ENCODE peak calls at places on chromosomes 5 and 9, in nine cellular contexts. One of them, this sample, is unnamed.

GRCh38 chr5:131068893-131069643 is 96.0 kb downstream of the HINT1 start:
- DNase-seq in left ventricle myocardium inferior: no peak
- DNase-seq in CD8-positive, alpha-beta T cell: peak
- DNase-seq in fibroblast of the aortic adventitia: no peak
- DNase-seq in WERI-Rb-1: no peak
- DNase-seq in upper lobe of right lung: no peak
- DNase-seq in stomach: no peak
- DNase-seq in AG09319: no peak
- DNase-seq in chondrocyte: no peak
- DNase-seq in this sample: no peak

GRCh38 chr9:121819511-121820231 is 168.2 kb downstream of the DAB2IP start:
- DNase-seq in left ventricle myocardium inferior: no peak
- DNase-seq in CD8-positive, alpha-beta T cell: no peak
- DNase-seq in fibroblast of the aortic adventitia: no peak
- DNase-seq in WERI-Rb-1: no peak
- DNase-seq in upper lobe of right lung: no peak
- DNase-seq in stomach: no peak
- DNase-seq in AG09319: no peak
- DNase-seq in chondrocyte: no peak
- DNase-seq in this sample: peak

GRCh38 chr5:127012933-127013332 is 17.4 kb downstream of the MARCHF3 start:
- DNase-seq in left ventricle myocardium inferior: no peak
- DNase-seq in CD8-positive, alpha-beta T cell: no peak
- DNase-seq in fibroblast of the aortic adventitia: peak
- DNase-seq in WERI-Rb-1: no peak
- DNase-seq in upper lobe of right lung: no peak
- DNase-seq in stomach: no peak
- DNase-seq in AG09319: no peak
- DNase-seq in chondrocyte: no peak
- DNase-seq in this sample: no peak

GRCh38 chr5:154779105-154779504 is 23.9 kb downstream of the LARP1 start:
- DNase-seq in left ventricle myocardium inferior: no peak
- DNase-seq in CD8-positive, alpha-beta T cell: no peak
- DNase-seq in fibroblast of the aortic adventitia: peak
- DNase-seq in WERI-Rb-1: peak
- DNase-seq in upper lobe of right lung: no peak
- DNase-seq in stomach: no peak
- DNase-seq in AG09319: peak
- DNase-seq in chondrocyte: no peak
- DNase-seq in this sample: no peak

GRCh38 chr5:56476487-56476856 is 243.3 kb upstream of the ANKRD55 start:
- DNase-seq in left ventricle myocardium inferior: no peak
- DNase-seq in CD8-positive, alpha-beta T cell: no peak
- DNase-seq in fibroblast of the aortic adventitia: no peak
- DNase-seq in WERI-Rb-1: no peak
- DNase-seq in upper lobe of right lung: no peak
- DNase-seq in stomach: no peak
- DNase-seq in AG09319: no peak
- DNase-seq in chondrocyte: no peak
- DNase-seq in this sample: no peak

GRCh38 chr9:129702563-129702962 is 37.1 kb downstream of the PRRX2 start:
- DNase-seq in left ventricle myocardium inferior: no peak
- DNase-seq in CD8-positive, alpha-beta T cell: no peak
- DNase-seq in fibroblast of the aortic adventitia: peak
- DNase-seq in WERI-Rb-1: no peak
- DNase-seq in upper lobe of right lung: peak
- DNase-seq in stomach: peak
- DNase-seq in AG09319: peak
- DNase-seq in chondrocyte: no peak
- DNase-seq in this sample: no peak

GRCh38 chr5:38130346-38130745 is 128.0 kb upstream of the EGFLAM start:
- DNase-seq in left ventricle myocardium inferior: no peak
- DNase-seq in CD8-positive, alpha-beta T cell: no peak
- DNase-seq in fibroblast of the aortic adventitia: no peak
- DNase-seq in WERI-Rb-1: no peak
- DNase-seq in upper lobe of right lung: no peak
- DNase-seq in stomach: no peak
- DNase-seq in AG09319: no peak
- DNase-seq in chondrocyte: no peak
- DNase-seq in this sample: no peak

GRCh38 chr5:2123874-2124273 is 241.1 kb upstream of the IRX4 start:
- DNase-seq in left ventricle myocardium inferior: no peak
- DNase-seq in CD8-positive, alpha-beta T cell: no peak
- DNase-seq in fibroblast of the aortic adventitia: no peak
- DNase-seq in WERI-Rb-1: no peak
- DNase-seq in upper lobe of right lung: no peak
- DNase-seq in stomach: no peak
- DNase-seq in AG09319: no peak
- DNase-seq in chondrocyte: no peak
- DNase-seq in this sample: no peak

GRCh38 chr9:87267251-87267679 is 230.4 kb upstream of the DAPK1 start:
- DNase-seq in left ventricle myocardium inferior: no peak
- DNase-seq in CD8-positive, alpha-beta T cell: no peak
- DNase-seq in fibroblast of the aortic adventitia: no peak
- DNase-seq in WERI-Rb-1: no peak
- DNase-seq in upper lobe of right lung: no peak
- DNase-seq in stomach: no peak
- DNase-seq in AG09319: peak
- DNase-seq in chondrocyte: no peak
- DNase-seq in this sample: no peak

GRCh38 chr9:107727113-107727780 is 237.7 kb upstream of the KLF4 start:
- DNase-seq in left ventricle myocardium inferior: no peak
- DNase-seq in CD8-positive, alpha-beta T cell: no peak
- DNase-seq in fibroblast of the aortic adventitia: peak
- DNase-seq in WERI-Rb-1: no peak
- DNase-seq in upper lobe of right lung: no peak
- DNase-seq in stomach: no peak
- DNase-seq in AG09319: no peak
- DNase-seq in chondrocyte: no peak
- DNase-seq in this sample: no peak

GRCh38 chr5:125415126-125415525 is 668.7 kb upstream of the ZNF608 start:
- DNase-seq in left ventricle myocardium inferior: no peak
- DNase-seq in CD8-positive, alpha-beta T cell: no peak
- DNase-seq in fibroblast of the aortic adventitia: no peak
- DNase-seq in WERI-Rb-1: peak
- DNase-seq in upper lobe of right lung: no peak
- DNase-seq in stomach: no peak
- DNase-seq in AG09319: no peak
- DNase-seq in chondrocyte: no peak
- DNase-seq in this sample: no peak

GRCh38 chr5:42715791-42716190 is 40.8 kb upstream of the CCDC152 start:
- DNase-seq in left ventricle myocardium inferior: no peak
- DNase-seq in CD8-positive, alpha-beta T cell: no peak
- DNase-seq in fibroblast of the aortic adventitia: no peak
- DNase-seq in WERI-Rb-1: no peak
- DNase-seq in upper lobe of right lung: no peak
- DNase-seq in stomach: no peak
- DNase-seq in AG09319: no peak
- DNase-seq in chondrocyte: no peak
- DNase-seq in this sample: peak

DNA sequence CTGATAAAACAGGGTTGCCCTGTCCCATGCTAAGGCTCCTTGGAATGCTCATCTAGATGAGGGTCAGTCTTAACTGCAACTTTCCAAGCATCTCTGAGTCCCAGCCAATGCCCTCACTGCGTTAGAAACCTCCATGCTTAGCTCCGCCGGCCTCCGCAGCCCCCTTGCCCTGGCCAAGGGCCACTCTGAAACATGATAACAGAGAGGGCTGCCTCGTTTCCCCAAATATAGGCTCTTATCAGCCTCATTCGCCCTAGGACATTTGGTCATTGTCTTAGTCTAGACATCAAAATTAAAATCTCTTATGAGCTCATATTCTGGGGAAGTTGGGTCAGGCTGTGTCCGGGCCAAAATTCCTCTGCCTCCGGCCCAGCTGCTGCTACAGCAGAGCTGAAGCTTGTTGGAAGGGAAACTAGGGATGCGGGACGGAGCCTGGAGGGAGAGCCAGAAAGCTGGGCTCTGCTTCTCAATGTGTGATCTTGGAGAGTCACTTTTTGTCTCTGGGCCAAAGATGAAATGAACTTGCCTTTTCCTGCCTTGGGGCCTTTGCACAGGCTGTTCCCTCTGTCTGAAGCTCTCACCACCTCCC is 191.2 kb downstream of the RGS3 start:
- DNase-seq in left ventricle myocardium inferior: peak
- DNase-seq in CD8-positive, alpha-beta T cell: no peak
- DNase-seq in fibroblast of the aortic adventitia: peak
- DNase-seq in WERI-Rb-1: no peak
- DNase-seq in upper lobe of right lung: peak
- DNase-seq in stomach: no peak
- DNase-seq in AG09319: peak
- DNase-seq in chondrocyte: no peak
- DNase-seq in this sample: no peak
- TF ChIP-seq CTCF in left ventricle myocardium inferior: no peak
- TF ChIP-seq CTCF in CD8-positive, alpha-beta T cell: no peak
- TF ChIP-seq CTCF in fibroblast of the aortic adventitia: no peak
- TF ChIP-seq CTCF in WERI-Rb-1: no peak
- TF ChIP-seq CTCF in upper lobe of right lung: no peak
- TF ChIP-seq CTCF in stomach: no peak
- TF ChIP-seq CTCF in AG09319: no peak
- TF ChIP-seq CTCF in chondrocyte: no peak
- TF ChIP-seq CTCF in this sample: no peak

DNA sequence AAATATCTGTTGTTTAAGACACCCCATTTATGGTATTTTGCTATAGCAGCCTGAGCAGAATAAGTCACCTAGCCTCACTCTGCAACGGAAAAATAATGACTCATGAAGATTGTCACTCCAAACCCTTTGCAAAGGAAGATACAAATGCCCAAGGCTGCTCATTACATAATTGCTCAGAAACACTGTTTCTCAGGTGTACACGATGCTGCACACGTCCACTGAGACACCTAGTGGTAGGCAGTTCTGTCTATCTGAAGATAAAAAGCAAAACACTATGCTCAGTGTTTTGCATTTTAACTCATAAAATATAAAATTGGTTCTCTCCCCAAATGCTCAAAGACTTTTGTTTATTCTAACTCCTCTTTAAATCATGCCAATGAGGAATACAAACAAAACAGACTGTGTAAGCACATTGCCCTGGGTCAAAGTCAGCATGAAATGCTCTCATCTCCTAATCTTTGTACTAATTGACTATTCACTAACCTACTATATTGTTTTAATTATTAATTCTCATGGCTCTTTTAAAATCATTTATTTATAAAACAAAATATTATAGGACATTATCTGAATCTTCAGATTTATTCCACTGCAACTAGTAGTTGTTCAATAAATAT is 7.7 kb upstream of the TSLP start:
- DNase-seq in left ventricle myocardium inferior: no peak
- DNase-seq in CD8-positive, alpha-beta T cell: no peak
- DNase-seq in fibroblast of the aortic adventitia: peak
- DNase-seq in WERI-Rb-1: no peak
- DNase-seq in upper lobe of right lung: no peak
- DNase-seq in stomach: no peak
- DNase-seq in AG09319: no peak
- DNase-seq in chondrocyte: no peak
- DNase-seq in this sample: no peak
- TF ChIP-seq CTCF in left ventricle myocardium inferior: peak
- TF ChIP-seq CTCF in CD8-positive, alpha-beta T cell: no peak
- TF ChIP-seq CTCF in fibroblast of the aortic adventitia: peak
- TF ChIP-seq CTCF in WERI-Rb-1: peak
- TF ChIP-seq CTCF in upper lobe of right lung: peak
- TF ChIP-seq CTCF in stomach: peak
- TF ChIP-seq CTCF in AG09319: peak
- TF ChIP-seq CTCF in chondrocyte: peak
- TF ChIP-seq CTCF in this sample: peak

GRCh38 chr5:103232393-103232999 is 26.1 kb upstream of the MACIR start:
- DNase-seq in left ventricle myocardium inferior: no peak
- DNase-seq in CD8-positive, alpha-beta T cell: peak
- DNase-seq in fibroblast of the aortic adventitia: peak
- DNase-seq in WERI-Rb-1: no peak
- DNase-seq in upper lobe of right lung: no peak
- DNase-seq in stomach: no peak
- DNase-seq in AG09319: no peak
- DNase-seq in chondrocyte: no peak
- DNase-seq in this sample: no peak
- TF ChIP-seq CTCF in left ventricle myocardium inferior: peak
- TF ChIP-seq CTCF in CD8-positive, alpha-beta T cell: peak
- TF ChIP-seq CTCF in fibroblast of the aortic adventitia: peak
- TF ChIP-seq CTCF in WERI-Rb-1: peak
- TF ChIP-seq CTCF in upper lobe of right lung: peak
- TF ChIP-seq CTCF in stomach: peak
- TF ChIP-seq CTCF in AG09319: peak
- TF ChIP-seq CTCF in chondrocyte: peak
- TF ChIP-seq CTCF in this sample: peak

DNA sequence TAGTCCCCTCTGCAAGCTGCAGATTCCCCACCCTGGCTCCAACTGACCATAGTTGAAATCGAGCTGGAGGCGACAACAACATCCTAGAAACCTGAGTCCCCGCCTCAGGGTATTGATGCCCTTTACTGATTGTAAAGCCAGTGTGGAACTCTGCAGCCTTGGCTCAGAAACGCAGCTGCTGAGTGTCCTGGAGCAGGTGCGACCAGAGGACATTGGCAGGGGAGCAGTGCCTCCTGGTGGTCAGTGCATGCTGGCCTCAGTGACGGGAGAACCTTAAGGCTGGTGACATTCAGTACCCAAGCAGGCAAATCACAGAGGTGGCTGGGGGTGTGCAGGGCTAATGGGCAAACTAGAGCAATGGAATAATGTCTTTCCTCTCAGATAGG is 20.4 kb upstream of the ZNF354B start:
- DNase-seq in left ventricle myocardium inferior: peak
- DNase-seq in CD8-positive, alpha-beta T cell: peak
- DNase-seq in fibroblast of the aortic adventitia: no peak
- DNase-seq in WERI-Rb-1: peak
- DNase-seq in upper lobe of right lung: peak
- DNase-seq in stomach: peak
- DNase-seq in AG09319: no peak
- DNase-seq in chondrocyte: no peak
- DNase-seq in this sample: peak
- TF ChIP-seq CTCF in left ventricle myocardium inferior: peak
- TF ChIP-seq CTCF in CD8-positive, alpha-beta T cell: peak
- TF ChIP-seq CTCF in fibroblast of the aortic adventitia: no peak
- TF ChIP-seq CTCF in WERI-Rb-1: peak
- TF ChIP-seq CTCF in upper lobe of right lung: peak
- TF ChIP-seq CTCF in stomach: peak
- TF ChIP-seq CTCF in AG09319: no peak
- TF ChIP-seq CTCF in chondrocyte: peak
- TF ChIP-seq CTCF in this sample: peak

DNA sequence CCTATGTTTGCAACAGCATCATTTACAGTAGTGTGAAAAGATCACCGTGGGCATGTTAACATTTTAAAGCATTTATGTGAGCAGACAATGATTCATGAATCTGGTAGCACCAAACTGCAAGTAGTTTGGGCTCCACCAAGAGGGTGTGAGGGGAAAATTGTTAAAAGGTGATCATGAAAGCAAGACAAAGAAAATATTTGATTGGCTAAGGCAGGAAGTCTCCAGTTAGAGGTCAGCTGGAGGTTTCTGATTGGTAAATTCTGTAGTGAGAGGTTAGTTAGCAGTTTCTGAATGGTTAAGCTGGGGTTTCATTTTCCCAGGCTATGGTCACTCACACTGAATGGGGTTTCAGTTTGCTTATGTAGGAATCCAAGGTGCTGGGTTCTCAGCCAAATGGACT is 13.5 kb upstream of the DRD1 start:
- DNase-seq in left ventricle myocardium inferior: no peak
- DNase-seq in CD8-positive, alpha-beta T cell: no peak
- DNase-seq in fibroblast of the aortic adventitia: no peak
- DNase-seq in WERI-Rb-1: no peak
- DNase-seq in upper lobe of right lung: no peak
- DNase-seq in stomach: no peak
- DNase-seq in AG09319: no peak
- DNase-seq in chondrocyte: no peak
- DNase-seq in this sample: no peak
- TF ChIP-seq CTCF in left ventricle myocardium inferior: no peak
- TF ChIP-seq CTCF in CD8-positive, alpha-beta T cell: no peak
- TF ChIP-seq CTCF in fibroblast of the aortic adventitia: no peak
- TF ChIP-seq CTCF in WERI-Rb-1: no peak
- TF ChIP-seq CTCF in upper lobe of right lung: no peak
- TF ChIP-seq CTCF in stomach: no peak
- TF ChIP-seq CTCF in AG09319: no peak
- TF ChIP-seq CTCF in chondrocyte: no peak
- TF ChIP-seq CTCF in this sample: no peak

GRCh38 chr5:7392401-7393024 is 3.4 kb upstream of the ADCY2 start:
- DNase-seq in left ventricle myocardium inferior: no peak
- DNase-seq in CD8-positive, alpha-beta T cell: no peak
- DNase-seq in fibroblast of the aortic adventitia: peak
- DNase-seq in WERI-Rb-1: no peak
- DNase-seq in upper lobe of right lung: no peak
- DNase-seq in stomach: no peak
- DNase-seq in AG09319: peak
- DNase-seq in chondrocyte: no peak
- DNase-seq in this sample: peak
- TF ChIP-seq CTCF in left ventricle myocardium inferior: peak
- TF ChIP-seq CTCF in CD8-positive, alpha-beta T cell: no peak
- TF ChIP-seq CTCF in fibroblast of the aortic adventitia: peak
- TF ChIP-seq CTCF in WERI-Rb-1: peak
- TF ChIP-seq CTCF in upper lobe of right lung: peak
- TF ChIP-seq CTCF in stomach: peak
- TF ChIP-seq CTCF in AG09319: peak
- TF ChIP-seq CTCF in chondrocyte: peak
- TF ChIP-seq CTCF in this sample: peak

This sample was measured in nephron progenitor cell.